ENCODE peak calls at places on chromosomes 12 and 14, in four cellular contexts. T is NCI-H345, R is neural crest cell, U is amniotic stem cell. S is an unnamed sample.

GRCh38 chr14:68951800-68952540 is 27.1 kb downstream of the ACTN1 start:
- DNase-seq in T (no peak), R (no peak), U (no peak), S (no peak)

GRCh38 chr12:42946776-42947435 is 357.4 kb upstream of the PRICKLE1 start:
- DNase-seq in U (no peak), R (no peak), T (no peak), S (no peak)

GRCh38 chr12:124898200-124898950 is 16.1 kb downstream of the UBC start:
- DNase-seq in U (no peak), T (peak), R (no peak), S (no peak)

GRCh38 chr14:34355584-34356266 is 106.3 kb downstream of the SPTSSA start:
- DNase-seq in T (no peak), R (no peak), U (peak), S (no peak)

GRCh38 chr14:30982583-30982982 is 42.9 kb upstream of the AP4S1 start:
- DNase-seq in R (no peak), U (no peak), T (no peak), S (no peak)

GRCh38 chr14:38065101-38065762 is 142.5 kb upstream of the SSTR1 start:
- DNase-seq in T (no peak), R (no peak), U (no peak), S (no peak)

GRCh38 chr12:75177997-75178396 is 31.6 kb downstream of the KCNC2 start:
- DNase-seq in R (no peak), T (peak), U (peak), S (peak)

GRCh38 chr12:91387461-91388134 is 205.0 kb upstream of the DCN start:
- DNase-seq in T (no peak), R (no peak), U (no peak), S (no peak)

GRCh38 chr12:123006977-123007376 is 26.5 kb downstream of the ARL6IP4 start:
- DNase-seq in R (no peak), U (no peak), T (no peak), S (no peak)

GRCh38 chr14:49853572-49854375 is 1.2 kb upstream of the NEMF start:
- DNase-seq in U (peak), R (peak), T (peak), S (no peak)

GRCh38 chr12:6116481-6117021 is 7.9 kb downstream of the VWF start:
- DNase-seq in U (no peak), R (no peak), T (no peak), S (no peak)